ENCODE peak calls at places on chromosomes 12 and 14, in six cellular contexts. G is K562, L is HepG2, F is HCT116, T is H1, N is NT2/D1. H is an unnamed sample.

GRCh38 chr12:124847675-124848074 is 16.0 kb downstream of the SCARB1 start:
- DNase-seq in L (peak), F (no peak), G (no peak), N (no peak), T (no peak), H (no peak)

GRCh38 chr12:56040151-56040550 is 1.6 kb upstream of the RPS26 start:
- DNase-seq in T (no peak), G (no peak), L (no peak), N (no peak), F (no peak), H (no peak)

GRCh38 chr12:115443351-115443938 is 759.5 kb upstream of the TBX3 start:
- DNase-seq in G (no peak), L (no peak), T (no peak), F (no peak), N (no peak), H (no peak)

GRCh38 chr12:12097821-12098688 is 27.3 kb downstream of the BCL2L14 start:
- DNase-seq in G (no peak), L (no peak), N (no peak), T (no peak), F (no peak), H (no peak)

GRCh38 chr14:75278422-75279152 is at the start of gene FOS:
- DNase-seq in F (peak), T (peak), N (peak), L (peak), G (peak), H (no peak)

GRCh38 chr14:98954347-98955000 is 317.5 kb downstream of the BCL11B start:
- DNase-seq in G (no peak), F (no peak), N (no peak), L (no peak), T (peak), H (no peak)

GRCh38 chr12:74286254-74286653 is 251.4 kb upstream of the ATXN7L3B start:
- DNase-seq in T (no peak), F (no peak), N (no peak), L (no peak), G (no peak), H (no peak)

GRCh38 chr14:55662757-55663156 is 82.8 kb downstream of the KTN1 start:
- DNase-seq in F (no peak), G (no peak), T (no peak), N (no peak), L (no peak), H (no peak)

GRCh38 chr14:50944647-50945413 is 547 bp upstream of the PYGL start:
- DNase-seq in N (no peak), G (no peak), F (peak), L (peak), T (no peak), H (no peak)

GRCh38 chr14:60655898-60656754 is 6.8 kb upstream of the SIX1 start:
- DNase-seq in L (no peak), N (no peak), T (peak), G (no peak), F (no peak), H (no peak)

GRCh38 chr14:60514378-60515243 is 5.7 kb downstream of the SIX6 start:
- DNase-seq in T (peak), L (peak), G (peak), F (no peak), N (no peak), H (no peak)

GRCh38 chr14:49896956-49897355 is 4.1 kb downstream of the ARF6 start:
- DNase-seq in F (no peak), L (no peak), N (no peak), G (no peak), T (no peak), H (no peak)

GRCh38 chr14:35897616-35898111 is 71.5 kb downstream of the BRMS1L start:
- DNase-seq in F (no peak), L (peak), N (no peak), G (no peak), T (no peak), H (no peak)

GRCh38 chr12:14768823-14769405 is 34.4 kb downstream of the WBP11 start:
- DNase-seq in T (peak), G (no peak), L (no peak), N (no peak), F (no peak), H (peak)

GRCh38 chr14:50943943-50944646 is at the start of gene PYGL:
- DNase-seq in L (peak), N (no peak), F (peak), T (peak), G (peak), H (no peak)

GRCh38 chr12:67709367-67709954 is 60.9 kb downstream of the DYRK2 start:
- DNase-seq in T (no peak), N (no peak), G (no peak), L (no peak), F (no peak), H (no peak)

GRCh38 chr12:47775100-47775911 is 2.3 kb downstream of the SLC48A1 start:
- DNase-seq in T (no peak), L (no peak), N (no peak), F (no peak), G (peak), H (no peak)
- TF ChIP-seq ZNF274 in T (no peak), L (no peak), N (no peak), F (no peak), G (no peak), H (no peak)

GRCh38 chr12:2957816-2958431 is 1.3 kb upstream of the TEAD4 start:
- DNase-seq in N (no peak), F (no peak), L (no peak), T (no peak), G (peak), H (no peak)

GRCh38 chr12:2959194-2959507 is at the start of gene TEAD4:
- DNase-seq in T (peak), G (peak), N (peak), F (peak), L (peak), H (no peak)

GRCh38 chr12:2959508-2960431 is 573 bp downstream of the TEAD4 start:
- DNase-seq in L (peak), N (peak), F (no peak), T (peak), G (peak), H (no peak)

GRCh38 chr12:2960432-2960956 is 1.3 kb downstream of the TEAD4 start:
- DNase-seq in N (no peak), T (peak), G (peak), L (peak), F (no peak), H (no peak)

GRCh38 chr12:2958432-2959193 is 584 bp upstream of the TEAD4 start:
- DNase-seq in G (peak), L (peak), N (peak), T (peak), F (peak), H (no peak)
- TF ChIP-seq ZNF274 in G (no peak), L (peak), N (no peak), T (no peak), F (no peak), H (no peak)

GRCh38 chr14:68951051-68951797 is 27.9 kb downstream of the ACTN1 start:
- DNase-seq in L (no peak), N (no peak), G (peak), T (no peak), F (peak), H (no peak)
- TF ChIP-seq ZNF274 in L (no peak), N (no peak), G (no peak), T (no peak), F (no peak), H (no peak)

GRCh38 chr12:59429766-59430165 is 166.1 kb upstream of the SLC16A7 start:
- DNase-seq in F (no peak), T (no peak), N (no peak), L (no peak), G (no peak), H (no peak)
- TF ChIP-seq ZNF274 in F (no peak), T (no peak), N (no peak), L (no peak), G (no peak), H (no peak)

GRCh38 chr14:94995551-94995950 is 161.8 kb downstream of the DICER1 start:
- DNase-seq in F (no peak), G (no peak), N (no peak), L (no peak), T (no peak), H (no peak)

GRCh38 chr14:94994245-94994644 is 163.1 kb downstream of the DICER1 start:
- DNase-seq in N (no peak), L (no peak), T (no peak), F (no peak), G (no peak), H (no peak)

GRCh38 chr14:95003099-95003960 is 154.0 kb downstream of the DICER1 start:
- DNase-seq in F (no peak), T (no peak), G (no peak), N (no peak), L (no peak), H (no peak)

GRCh38 chr14:94998110-94998509 is 159.2 kb downstream of the DICER1 start:
- DNase-seq in G (no peak), T (no peak), F (no peak), N (no peak), L (no peak), H (no peak)

DNA sequence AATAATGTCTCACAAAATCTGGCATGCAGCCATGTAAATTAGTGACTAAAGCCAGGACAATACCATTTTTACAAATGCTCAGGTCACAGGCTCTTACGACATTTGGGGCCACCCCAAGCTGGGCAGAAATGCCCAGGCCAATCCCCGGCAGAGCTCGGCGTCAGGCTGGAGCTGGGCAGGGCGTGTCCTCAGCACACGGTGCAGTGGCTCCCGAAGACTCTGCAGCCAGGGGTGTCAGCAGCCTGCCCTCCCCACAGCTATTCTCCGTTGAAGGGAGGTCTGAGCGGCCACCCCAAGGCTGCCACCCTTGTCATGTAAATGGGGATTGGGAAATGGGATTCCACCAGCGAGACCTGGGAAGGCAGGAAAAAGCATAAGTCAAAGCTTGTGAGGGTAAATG is 158.6 kb downstream of the DICER1 start:
- DNase-seq in T (no peak), F (no peak), L (no peak), G (no peak), N (peak), H (no peak)
- TF ChIP-seq ZNF274 in T (no peak), F (no peak), L (no peak), G (no peak), N (no peak), H (no peak)

GRCh38 chr14:90534091-90534837 is 137.4 kb downstream of the CALM1 start:
- DNase-seq in L (no peak), G (peak), F (no peak), T (no peak), N (no peak), H (no peak)
- TF ChIP-seq ZNF274 in L (no peak), G (no peak), F (no peak), T (no peak), N (no peak), H (no peak)

GRCh38 chr12:76708291-76708690 is 55.6 kb upstream of the ZDHHC17 start:
- DNase-seq in T (no peak), G (no peak), F (no peak), N (no peak), L (no peak), H (no peak)

GRCh38 chr12:76706099-76706498 is 57.8 kb upstream of the ZDHHC17 start:
- DNase-seq in T (no peak), G (no peak), N (no peak), F (no peak), L (no peak), H (no peak)

GRCh38 chr12:76706761-76707160 is 57.2 kb upstream of the ZDHHC17 start:
- DNase-seq in G (no peak), F (no peak), L (no peak), N (no peak), T (no peak), H (no peak)

GRCh38 chr12:76698966-76699365 is 64.9 kb upstream of the ZDHHC17 start:
- DNase-seq in L (no peak), T (no peak), F (no peak), G (no peak), N (no peak), H (no peak)

DNA sequence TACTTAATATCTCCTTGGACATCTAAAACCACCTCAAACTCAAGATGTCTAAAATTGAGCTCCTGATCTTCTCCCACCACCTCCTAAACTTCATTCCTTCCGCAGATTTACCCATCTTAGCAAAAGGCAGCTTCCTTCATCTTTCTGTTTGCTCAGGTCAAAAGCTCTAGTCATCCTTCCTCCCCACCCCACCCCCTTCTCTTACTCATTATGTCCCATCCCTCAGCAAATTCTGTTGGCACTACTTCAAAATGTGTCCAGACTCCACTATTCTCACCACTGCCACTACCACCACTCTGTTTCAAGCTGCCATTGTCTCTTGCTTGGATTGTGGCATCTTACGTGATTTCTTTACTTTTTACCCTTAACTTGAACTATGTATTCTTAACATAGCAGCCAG is 59.2 kb upstream of the ZDHHC17 start:
- DNase-seq in T (no peak), N (no peak), L (no peak), F (no peak), G (no peak), H (no peak)
- TF ChIP-seq ZNF274 in T (no peak), N (no peak), L (no peak), F (no peak), G (no peak), H (no peak)

H was measured in GM12878.